ENCODE peak calls at places on chromosomes 16 and 17, in five cellular contexts. One of them, this sample, is unnamed.

GRCh38 chr16:80014241-80014939 is 413.9 kb upstream of the MAF start:
- DNase-seq in stimulated activated CD8-positive, alpha-beta memory T cell treated with anti-CD3 and anti-CD28 coated beads, Interleukin-15, amount 100 ng/mL, for 1 hour: no peak
- DNase-seq in HTR-8/SVneo: no peak
- DNase-seq in SK-N-DZ: no peak
- DNase-seq in left lung: no peak
- DNase-seq in this sample: no peak

GRCh38 chr17:68511671-68512246 is 471 bp upstream of the PRKAR1A start:
- DNase-seq in stimulated activated CD8-positive, alpha-beta memory T cell treated with anti-CD3 and anti-CD28 coated beads, Interleukin-15, amount 100 ng/mL, for 1 hour: peak; percentile 61
- DNase-seq in HTR-8/SVneo: peak; percentile 91
- DNase-seq in SK-N-DZ: peak; percentile 95
- DNase-seq in left lung: peak; percentile 91
- DNase-seq in this sample: peak; percentile 47

GRCh38 chr16:626787-627457 is 3.9 kb upstream of the WFIKKN1 start:
- DNase-seq in stimulated activated CD8-positive, alpha-beta memory T cell treated with anti-CD3 and anti-CD28 coated beads, Interleukin-15, amount 100 ng/mL, for 1 hour: no peak
- DNase-seq in HTR-8/SVneo: peak; percentile 93
- DNase-seq in SK-N-DZ: no peak
- DNase-seq in left lung: peak; percentile 78
- DNase-seq in this sample: no peak

GRCh38 chr16:57307365-57307764 is 22.9 kb upstream of the PLLP start:
- DNase-seq in stimulated activated CD8-positive, alpha-beta memory T cell treated with anti-CD3 and anti-CD28 coated beads, Interleukin-15, amount 100 ng/mL, for 1 hour: no peak
- DNase-seq in HTR-8/SVneo: no peak
- DNase-seq in SK-N-DZ: no peak
- DNase-seq in left lung: peak; percentile 2
- DNase-seq in this sample: no peak

GRCh38 chr16:87407511-87408112 is 15.5 kb downstream of the MAP1LC3B start:
- DNase-seq in stimulated activated CD8-positive, alpha-beta memory T cell treated with anti-CD3 and anti-CD28 coated beads, Interleukin-15, amount 100 ng/mL, for 1 hour: no peak
- DNase-seq in HTR-8/SVneo: no peak
- DNase-seq in SK-N-DZ: no peak
- DNase-seq in left lung: peak; percentile 85
- DNase-seq in this sample: no peak

GRCh38 chr16:85382717-85383118 is 230.4 kb upstream of the GSE1 start:
- DNase-seq in stimulated activated CD8-positive, alpha-beta memory T cell treated with anti-CD3 and anti-CD28 coated beads, Interleukin-15, amount 100 ng/mL, for 1 hour: no peak
- DNase-seq in HTR-8/SVneo: no peak
- DNase-seq in SK-N-DZ: no peak
- DNase-seq in left lung: peak; percentile 31
- DNase-seq in this sample: no peak

GRCh38 chr17:33342025-33342424 is 48.9 kb upstream of the ASIC2 start:
- DNase-seq in stimulated activated CD8-positive, alpha-beta memory T cell treated with anti-CD3 and anti-CD28 coated beads, Interleukin-15, amount 100 ng/mL, for 1 hour: no peak
- DNase-seq in HTR-8/SVneo: no peak
- DNase-seq in SK-N-DZ: no peak
- DNase-seq in left lung: no peak
- DNase-seq in this sample: no peak

GRCh38 chr17:47324224-47325020 is 667 bp downstream of the EFCAB13 start:
- DNase-seq in stimulated activated CD8-positive, alpha-beta memory T cell treated with anti-CD3 and anti-CD28 coated beads, Interleukin-15, amount 100 ng/mL, for 1 hour: peak; percentile 19
- DNase-seq in HTR-8/SVneo: peak; percentile 50
- DNase-seq in SK-N-DZ: peak; percentile 51
- DNase-seq in left lung: no peak
- DNase-seq in this sample: no peak

GRCh38 chr16:88785106-88785924 is at the start of gene PIEZO1:
- DNase-seq in stimulated activated CD8-positive, alpha-beta memory T cell treated with anti-CD3 and anti-CD28 coated beads, Interleukin-15, amount 100 ng/mL, for 1 hour: peak; percentile 80
- DNase-seq in HTR-8/SVneo: peak; percentile 69
- DNase-seq in SK-N-DZ: no peak
- DNase-seq in left lung: peak; percentile 97
- DNase-seq in this sample: peak; percentile 80

GRCh38 chr16:27618611-27619380 is 68.9 kb downstream of the KATNIP start:
- DNase-seq in stimulated activated CD8-positive, alpha-beta memory T cell treated with anti-CD3 and anti-CD28 coated beads, Interleukin-15, amount 100 ng/mL, for 1 hour: no peak
- DNase-seq in HTR-8/SVneo: no peak
- DNase-seq in SK-N-DZ: no peak
- DNase-seq in left lung: no peak
- DNase-seq in this sample: no peak

GRCh38 chr17:31424944-31425582 is 33.6 kb downstream of the RAB11FIP4 start:
- DNase-seq in stimulated activated CD8-positive, alpha-beta memory T cell treated with anti-CD3 and anti-CD28 coated beads, Interleukin-15, amount 100 ng/mL, for 1 hour: no peak
- DNase-seq in HTR-8/SVneo: no peak
- DNase-seq in SK-N-DZ: peak; percentile 98
- DNase-seq in left lung: peak; percentile 2
- DNase-seq in this sample: no peak

GRCh38 chr17:56890390-56890789 is 23.5 kb downstream of the TRIM25 start:
- DNase-seq in stimulated activated CD8-positive, alpha-beta memory T cell treated with anti-CD3 and anti-CD28 coated beads, Interleukin-15, amount 100 ng/mL, for 1 hour: no peak
- DNase-seq in HTR-8/SVneo: no peak
- DNase-seq in SK-N-DZ: no peak
- DNase-seq in left lung: no peak
- DNase-seq in this sample: no peak

GRCh38 chr16:30116291-30117207 is 3.2 kb upstream of the GDPD3 start:
- DNase-seq in stimulated activated CD8-positive, alpha-beta memory T cell treated with anti-CD3 and anti-CD28 coated beads, Interleukin-15, amount 100 ng/mL, for 1 hour: no peak
- DNase-seq in HTR-8/SVneo: no peak
- DNase-seq in SK-N-DZ: no peak
- DNase-seq in left lung: no peak
- DNase-seq in this sample: no peak

GRCh38 chr16:72458035-72458434 is 286.1 kb upstream of the PMFBP1 start:
- DNase-seq in stimulated activated CD8-positive, alpha-beta memory T cell treated with anti-CD3 and anti-CD28 coated beads, Interleukin-15, amount 100 ng/mL, for 1 hour: no peak
- DNase-seq in HTR-8/SVneo: no peak
- DNase-seq in SK-N-DZ: no peak
- DNase-seq in left lung: no peak
- DNase-seq in this sample: no peak

GRCh38 chr16:54939537-54940278 is 9.0 kb downstream of the IRX5 start:
- DNase-seq in stimulated activated CD8-positive, alpha-beta memory T cell treated with anti-CD3 and anti-CD28 coated beads, Interleukin-15, amount 100 ng/mL, for 1 hour: no peak
- DNase-seq in HTR-8/SVneo: no peak
- DNase-seq in SK-N-DZ: no peak
- DNase-seq in left lung: peak; percentile 81
- DNase-seq in this sample: no peak

GRCh38 chr16:75580-76501 is 2.2 kb upstream of the MPG start:
- DNase-seq in stimulated activated CD8-positive, alpha-beta memory T cell treated with anti-CD3 and anti-CD28 coated beads, Interleukin-15, amount 100 ng/mL, for 1 hour: no peak
- DNase-seq in HTR-8/SVneo: peak; percentile 80
- DNase-seq in SK-N-DZ: peak; percentile 51
- DNase-seq in left lung: peak; percentile 87
- DNase-seq in this sample: no peak

GRCh38 chr16:27452569-27453475 is 50.8 kb downstream of the IL21R start:
- DNase-seq in stimulated activated CD8-positive, alpha-beta memory T cell treated with anti-CD3 and anti-CD28 coated beads, Interleukin-15, amount 100 ng/mL, for 1 hour: no peak
- DNase-seq in HTR-8/SVneo: no peak
- DNase-seq in SK-N-DZ: no peak
- DNase-seq in left lung: no peak
- DNase-seq in this sample: no peak

GRCh38 chr17:9217151-9218067 is 196.1 kb downstream of the NTN1 start:
- DNase-seq in stimulated activated CD8-positive, alpha-beta memory T cell treated with anti-CD3 and anti-CD28 coated beads, Interleukin-15, amount 100 ng/mL, for 1 hour: no peak
- DNase-seq in HTR-8/SVneo: peak; percentile 34
- DNase-seq in SK-N-DZ: no peak
- DNase-seq in left lung: no peak
- DNase-seq in this sample: no peak

GRCh38 chr17:21125862-21126261 is 902 bp upstream of the DHRS7B start:
- DNase-seq in stimulated activated CD8-positive, alpha-beta memory T cell treated with anti-CD3 and anti-CD28 coated beads, Interleukin-15, amount 100 ng/mL, for 1 hour: peak; percentile 37
- DNase-seq in HTR-8/SVneo: no peak
- DNase-seq in SK-N-DZ: no peak
- DNase-seq in left lung: no peak
- DNase-seq in this sample: peak; percentile 22

GRCh38 chr17:55883112-55883511 is 132.3 kb downstream of the PCTP start:
- DNase-seq in stimulated activated CD8-positive, alpha-beta memory T cell treated with anti-CD3 and anti-CD28 coated beads, Interleukin-15, amount 100 ng/mL, for 1 hour: no peak
- DNase-seq in HTR-8/SVneo: no peak
- DNase-seq in SK-N-DZ: peak; percentile 10
- DNase-seq in left lung: no peak
- DNase-seq in this sample: no peak

GRCh38 chr17:65278050-65278819 is 141.1 kb downstream of the RGS9 start:
- DNase-seq in stimulated activated CD8-positive, alpha-beta memory T cell treated with anti-CD3 and anti-CD28 coated beads, Interleukin-15, amount 100 ng/mL, for 1 hour: no peak
- DNase-seq in HTR-8/SVneo: peak; percentile 94
- DNase-seq in SK-N-DZ: peak; percentile 64
- DNase-seq in left lung: no peak
- DNase-seq in this sample: no peak

GRCh38 chr17:80005360-80006338 is 30.0 kb downstream of the TBC1D16 start:
- DNase-seq in stimulated activated CD8-positive, alpha-beta memory T cell treated with anti-CD3 and anti-CD28 coated beads, Interleukin-15, amount 100 ng/mL, for 1 hour: peak; percentile 24
- DNase-seq in HTR-8/SVneo: peak; percentile 86
- DNase-seq in SK-N-DZ: peak; percentile 56
- DNase-seq in left lung: peak; percentile 83
- DNase-seq in this sample: peak; percentile 30

GRCh38 chr17:44361292-44362055 is 2.2 kb downstream of the FAM171A2 start:
- DNase-seq in stimulated activated CD8-positive, alpha-beta memory T cell treated with anti-CD3 and anti-CD28 coated beads, Interleukin-15, amount 100 ng/mL, for 1 hour: no peak
- DNase-seq in HTR-8/SVneo: no peak
- DNase-seq in SK-N-DZ: peak; percentile 51
- DNase-seq in left lung: peak; percentile 28
- DNase-seq in this sample: no peak

GRCh38 chr17:55676274-55676673 is 46.4 kb downstream of the TMEM100 start:
- DNase-seq in stimulated activated CD8-positive, alpha-beta memory T cell treated with anti-CD3 and anti-CD28 coated beads, Interleukin-15, amount 100 ng/mL, for 1 hour: no peak
- DNase-seq in HTR-8/SVneo: no peak
- DNase-seq in SK-N-DZ: no peak
- DNase-seq in left lung: no peak
- DNase-seq in this sample: no peak

GRCh38 chr17:78839173-78839761 is 1.3 kb downstream of the USP36 start:
- DNase-seq in stimulated activated CD8-positive, alpha-beta memory T cell treated with anti-CD3 and anti-CD28 coated beads, Interleukin-15, amount 100 ng/mL, for 1 hour: no peak
- DNase-seq in HTR-8/SVneo: no peak
- DNase-seq in SK-N-DZ: no peak
- DNase-seq in left lung: no peak
- DNase-seq in this sample: no peak

GRCh38 chr17:82376042-82376730 is 4.6 kb downstream of the UTS2R start:
- DNase-seq in stimulated activated CD8-positive, alpha-beta memory T cell treated with anti-CD3 and anti-CD28 coated beads, Interleukin-15, amount 100 ng/mL, for 1 hour: no peak
- DNase-seq in HTR-8/SVneo: no peak
- DNase-seq in SK-N-DZ: no peak
- DNase-seq in left lung: peak; percentile 59
- DNase-seq in this sample: no peak

GRCh38 chr17:72922223-72922622 is 170.3 kb downstream of the SLC39A11 start:
- DNase-seq in stimulated activated CD8-positive, alpha-beta memory T cell treated with anti-CD3 and anti-CD28 coated beads, Interleukin-15, amount 100 ng/mL, for 1 hour: no peak
- DNase-seq in HTR-8/SVneo: no peak
- DNase-seq in SK-N-DZ: no peak
- DNase-seq in left lung: no peak
- DNase-seq in this sample: no peak

GRCh38 chr17:21007646-21008045 is 35.2 kb downstream of the USP22 start:
- DNase-seq in stimulated activated CD8-positive, alpha-beta memory T cell treated with anti-CD3 and anti-CD28 coated beads, Interleukin-15, amount 100 ng/mL, for 1 hour: no peak
- DNase-seq in HTR-8/SVneo: no peak
- DNase-seq in SK-N-DZ: no peak
- DNase-seq in left lung: no peak
- DNase-seq in this sample: no peak

GRCh38 chr17:59377410-59377809 is 46.0 kb downstream of the YPEL2 start:
- DNase-seq in stimulated activated CD8-positive, alpha-beta memory T cell treated with anti-CD3 and anti-CD28 coated beads, Interleukin-15, amount 100 ng/mL, for 1 hour: no peak
- DNase-seq in HTR-8/SVneo: no peak
- DNase-seq in SK-N-DZ: no peak
- DNase-seq in left lung: no peak
- DNase-seq in this sample: no peak

GRCh38 chr17:46962374-46962790 is 16.7 kb downstream of the RPRML start:
- DNase-seq in stimulated activated CD8-positive, alpha-beta memory T cell treated with anti-CD3 and anti-CD28 coated beads, Interleukin-15, amount 100 ng/mL, for 1 hour: no peak
- DNase-seq in HTR-8/SVneo: no peak
- DNase-seq in SK-N-DZ: no peak
- DNase-seq in left lung: no peak
- DNase-seq in this sample: no peak

GRCh38 chr17:78387982-78388941 is 9.8 kb downstream of the PGS1 start:
- DNase-seq in stimulated activated CD8-positive, alpha-beta memory T cell treated with anti-CD3 and anti-CD28 coated beads, Interleukin-15, amount 100 ng/mL, for 1 hour: no peak
- DNase-seq in HTR-8/SVneo: no peak
- DNase-seq in SK-N-DZ: no peak
- DNase-seq in left lung: peak; percentile 32
- DNase-seq in this sample: no peak

GRCh38 chr17:1720856-1721386 is 3.6 kb upstream of the WDR81 start:
- DNase-seq in stimulated activated CD8-positive, alpha-beta memory T cell treated with anti-CD3 and anti-CD28 coated beads, Interleukin-15, amount 100 ng/mL, for 1 hour: peak; percentile 63
- DNase-seq in HTR-8/SVneo: no peak
- DNase-seq in SK-N-DZ: peak; percentile 72
- DNase-seq in left lung: no peak
- DNase-seq in this sample: no peak

GRCh38 chr16:56848955-56849689 is 15.9 kb upstream of the SLC12A3 start:
- DNase-seq in stimulated activated CD8-positive, alpha-beta memory T cell treated with anti-CD3 and anti-CD28 coated beads, Interleukin-15, amount 100 ng/mL, for 1 hour: no peak
- DNase-seq in HTR-8/SVneo: no peak
- DNase-seq in SK-N-DZ: no peak
- DNase-seq in left lung: no peak
- DNase-seq in this sample: no peak

GRCh38 chr17:50514388-50514787 is 6.1 kb downstream of the MYCBPAP start:
- DNase-seq in stimulated activated CD8-positive, alpha-beta memory T cell treated with anti-CD3 and anti-CD28 coated beads, Interleukin-15, amount 100 ng/mL, for 1 hour: no peak
- DNase-seq in HTR-8/SVneo: no peak
- DNase-seq in SK-N-DZ: no peak
- DNase-seq in left lung: no peak
- DNase-seq in this sample: no peak

GRCh38 chr17:79911430-79912399 is 72.5 kb upstream of the CBX4 start:
- DNase-seq in stimulated activated CD8-positive, alpha-beta memory T cell treated with anti-CD3 and anti-CD28 coated beads, Interleukin-15, amount 100 ng/mL, for 1 hour: no peak
- DNase-seq in HTR-8/SVneo: no peak
- DNase-seq in SK-N-DZ: no peak
- DNase-seq in left lung: peak; percentile 49
- DNase-seq in this sample: no peak

GRCh38 chr17:48575066-48575582 is 3.0 kb downstream of the HOXB4 start:
- DNase-seq in stimulated activated CD8-positive, alpha-beta memory T cell treated with anti-CD3 and anti-CD28 coated beads, Interleukin-15, amount 100 ng/mL, for 1 hour: no peak
- DNase-seq in HTR-8/SVneo: no peak
- DNase-seq in SK-N-DZ: no peak
- DNase-seq in left lung: no peak
- DNase-seq in this sample: no peak